ENCODE peak calls at places on chromosomes 3 and 15, in nine cellular contexts. A, T, M, Z, I, B, X, U and N are unnamed samples.

GRCh38 chr3:30643763-30644462 is 37.5 kb downstream of the TGFBR2 start:
- DNase-seq in U (no peak), B (no peak), Z (no peak), A (no peak), I (no peak), X (no peak), T (peak), M (no peak), N (no peak)

GRCh38 chr15:25849431-25849921 is 13.7 kb downstream of the ATP10A start:
- DNase-seq in I (peak), X (no peak), T (no peak), B (peak), U (peak), M (peak), A (peak), Z (no peak), N (peak)

GRCh38 chr3:128613083-128613829 is 37.4 kb downstream of the RPN1 start:
- DNase-seq in M (no peak), X (no peak), U (no peak), A (no peak), Z (no peak), T (no peak), I (no peak), B (no peak), N (no peak)

GRCh38 chr3:30875505-30875904 is 19.0 kb downstream of the GADL1 start:
- DNase-seq in Z (no peak), I (no peak), U (no peak), A (no peak), X (no peak), M (no peak), B (no peak), T (no peak), N (no peak)

GRCh38 chr3:149058199-149058598 is 28.1 kb downstream of the HLTF start:
- DNase-seq in B (no peak), T (no peak), M (no peak), A (no peak), I (no peak), Z (no peak), U (no peak), X (no peak), N (no peak)

GRCh38 chr3:13379191-13379830 is 40.8 kb downstream of the NUP210 start:
- DNase-seq in B (peak), A (no peak), T (no peak), M (no peak), Z (no peak), I (peak), U (peak), X (no peak), N (no peak)

GRCh38 chr3:156293566-156293965 is 173.2 kb downstream of the KCNAB1 start:
- DNase-seq in M (no peak), Z (no peak), B (no peak), I (no peak), T (no peak), U (no peak), X (no peak), A (no peak), N (no peak)

GRCh38 chr3:141561426-141562034 is 74.7 kb downstream of the RASA2 start:
- DNase-seq in Z (peak), I (peak), A (peak), X (peak), T (peak), U (peak), B (peak), M (peak), N (peak)

GRCh38 chr15:59160880-59161593 is 45.6 kb upstream of the LDHAL6B start:
- DNase-seq in M (peak), A (peak), X (peak), T (peak), U (peak), I (peak), Z (no peak), B (peak), N (peak)

GRCh38 chr3:42830437-42831320 is 21.4 kb downstream of the ACKR2 start:
- DNase-seq in Z (peak), X (no peak), A (peak), B (peak), U (peak), I (peak), T (peak), M (peak), N (peak)

GRCh38 chr3:49020335-49021212 is 1.3 kb upstream of the NDUFAF3 start:
- DNase-seq in Z (no peak), A (peak), M (peak), I (no peak), X (peak), U (peak), B (peak), T (peak), N (peak)

GRCh38 chr3:75692061-75692460 is 27.9 kb downstream of the FRG2C start:
- DNase-seq in Z (no peak), U (no peak), A (no peak), T (no peak), M (no peak), B (no peak), X (no peak), I (no peak), N (no peak)

GRCh38 chr3:150114873-150115570 is 144.3 kb upstream of the PFN2 start:
- DNase-seq in A (no peak), Z (no peak), U (peak), M (no peak), T (no peak), I (peak), B (no peak), X (no peak), N (no peak)

GRCh38 chr3:177835917-177836316 is 638.6 kb upstream of the TBL1XR1 start:
- DNase-seq in A (no peak), T (no peak), M (no peak), X (no peak), Z (no peak), I (peak), U (peak), B (no peak), N (no peak)

GRCh38 chr15:56410712-56411111 is 45.5 kb downstream of the TEX9 start:
- DNase-seq in M (no peak), Z (no peak), X (no peak), T (no peak), U (no peak), A (no peak), B (no peak), I (no peak), N (no peak)

GRCh38 chr15:95664435-95664834 is 666.1 kb upstream of the NR2F2 start:
- DNase-seq in M (no peak), T (no peak), I (peak), X (no peak), Z (no peak), U (no peak), B (no peak), A (no peak), N (no peak)

GRCh38 chr3:139292192-139292591 is 51.6 kb upstream of the MRPS22 start:
- DNase-seq in U (peak), X (no peak), M (no peak), T (no peak), Z (no peak), B (no peak), A (no peak), I (no peak), N (no peak)

GRCh38 chr15:28977377-28978010 is 91.7 kb downstream of the APBA2 start:
- DNase-seq in Z (peak), T (no peak), U (peak), B (peak), A (peak), M (no peak), X (no peak), I (peak), N (no peak)

GRCh38 chr15:28978011-28978378 is 92.2 kb downstream of the APBA2 start:
- DNase-seq in M (no peak), B (no peak), T (no peak), Z (no peak), A (no peak), U (no peak), X (no peak), I (no peak), N (no peak)

GRCh38 chr15:28978661-28979060 is 92.9 kb downstream of the APBA2 start:
- DNase-seq in T (no peak), X (no peak), Z (no peak), A (peak), U (no peak), B (no peak), M (no peak), I (no peak), N (no peak)

GRCh38 chr15:28980709-28981350 is 95.1 kb downstream of the APBA2 start:
- DNase-seq in T (no peak), B (no peak), U (no peak), M (no peak), A (no peak), Z (no peak), I (no peak), X (no peak), N (no peak)

DNA sequence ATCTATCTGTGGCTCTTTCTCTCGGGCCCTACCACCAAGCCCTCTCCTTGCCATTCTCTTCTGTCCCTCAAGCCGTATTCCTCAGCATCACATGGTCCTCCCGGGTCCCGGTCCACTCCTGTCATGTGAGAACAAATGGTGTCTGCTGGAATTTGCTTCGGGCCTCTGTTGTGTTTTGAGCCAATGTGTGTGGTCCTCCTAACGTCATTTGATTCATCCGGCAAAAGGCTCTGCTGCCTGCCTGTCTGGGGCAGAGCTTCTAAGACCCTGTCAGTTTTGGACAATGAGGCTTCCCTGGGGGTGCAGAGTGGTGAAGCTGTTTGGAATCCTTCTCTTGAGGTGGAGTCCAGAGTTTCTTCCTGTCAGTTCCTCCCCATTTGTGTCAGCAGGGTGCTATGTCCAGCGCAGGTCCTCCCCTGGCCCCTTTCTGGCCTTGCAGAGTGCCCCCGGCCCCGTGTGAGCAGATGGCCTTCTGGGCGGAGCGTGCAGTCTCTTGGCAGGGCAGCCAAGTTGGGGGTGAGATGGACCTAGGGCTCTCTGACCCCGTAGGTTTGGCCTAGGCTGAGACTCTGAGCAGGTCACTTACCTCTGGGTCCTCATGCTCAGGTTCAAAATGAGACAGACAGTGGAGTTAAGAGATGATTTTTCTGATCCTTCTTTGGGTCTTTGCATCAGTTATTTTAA is 93.6 kb downstream of the APBA2 start:
- DNase-seq in I (no peak), T (no peak), B (no peak), M (no peak), U (no peak), A (peak), X (no peak), Z (no peak), N (no peak)
- TF ChIP-seq EZH2phosphoT487 in I (no peak), T (no peak), B (no peak), M (no peak), U (no peak), A (no peak), X (no peak), Z (no peak), N (no peak)

DNA sequence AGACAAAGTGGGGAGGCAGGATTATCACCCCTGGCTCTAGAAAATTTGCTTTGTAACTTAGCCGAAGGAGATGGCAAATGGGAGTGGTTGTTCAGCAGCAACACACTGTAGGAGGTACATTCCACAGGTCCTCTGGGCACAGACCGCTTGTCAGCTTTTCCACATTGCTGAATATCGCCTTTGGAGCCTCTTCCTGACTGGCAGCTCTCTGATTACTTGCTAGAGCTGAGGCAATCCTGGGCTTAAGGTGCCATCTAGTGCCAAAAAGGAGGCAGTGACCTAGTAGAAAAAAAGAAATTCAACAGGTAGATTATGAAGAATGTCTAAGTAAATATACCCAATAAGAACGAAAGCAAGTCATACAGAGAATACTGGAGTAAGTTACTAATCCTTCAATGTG is 13.1 kb upstream of the SCN5A start:
- DNase-seq in A (peak), U (peak), M (no peak), I (peak), X (peak), T (peak), Z (peak), B (peak), N (peak)
- TF ChIP-seq EZH2phosphoT487 in A (no peak), U (no peak), M (no peak), I (no peak), X (no peak), T (no peak), Z (no peak), B (no peak), N (no peak)

DNA sequence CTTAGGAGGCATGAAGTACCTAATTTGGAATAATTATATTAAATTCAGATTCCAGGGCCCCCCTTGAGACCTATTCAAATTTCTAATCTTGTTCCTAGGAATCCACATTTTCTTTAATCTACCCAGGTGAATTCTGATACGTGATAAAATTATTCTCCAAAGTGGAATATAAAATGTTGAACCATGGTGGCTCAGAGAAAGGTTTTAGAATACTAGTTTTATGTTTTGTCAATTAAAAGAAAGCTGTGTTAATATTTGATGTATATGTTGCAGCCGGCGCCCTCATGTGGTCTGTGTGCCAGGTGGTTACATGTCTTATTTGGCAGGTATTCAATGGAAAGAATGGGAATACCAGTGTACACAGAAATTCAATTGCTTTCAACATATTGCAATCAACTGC is 321.8 kb downstream of the FEZF2 start:
- DNase-seq in U (peak), Z (peak), A (peak), X (no peak), I (no peak), M (peak), T (peak), B (peak), N (peak)
- TF ChIP-seq EZH2phosphoT487 in U (no peak), Z (no peak), A (no peak), X (no peak), I (no peak), M (no peak), T (no peak), B (no peak), N (no peak)

GRCh38 chr3:125958511-125959316 is 10.3 kb upstream of the ROPN1B start:
- DNase-seq in A (no peak), T (no peak), B (no peak), U (peak), X (no peak), M (peak), I (no peak), Z (no peak), N (peak)
- TF ChIP-seq EZH2phosphoT487 in A (no peak), T (no peak), B (no peak), U (no peak), X (no peak), M (no peak), I (no peak), Z (no peak), N (no peak)

GRCh38 chr3:32440481-32441350 is 49.1 kb downstream of the CMTM7 start:
- DNase-seq in A (no peak), I (no peak), X (no peak), T (peak), B (no peak), U (peak), Z (no peak), M (no peak), N (no peak)

GRCh38 chr3:32438596-32439344 is 47.1 kb downstream of the CMTM7 start:
- DNase-seq in U (no peak), I (no peak), B (no peak), M (no peak), X (peak), T (peak), Z (no peak), A (no peak), N (no peak)

GRCh38 chr3:32443471-32443870 is 51.8 kb downstream of the CMTM7 start:
- DNase-seq in X (no peak), T (no peak), I (peak), M (no peak), B (no peak), A (no peak), Z (peak), U (peak), N (no peak)

GRCh38 chr3:32437898-32438297 is 46.2 kb downstream of the CMTM7 start:
- DNase-seq in X (no peak), Z (no peak), U (no peak), A (no peak), B (no peak), M (no peak), I (no peak), T (peak), N (no peak)

DNA sequence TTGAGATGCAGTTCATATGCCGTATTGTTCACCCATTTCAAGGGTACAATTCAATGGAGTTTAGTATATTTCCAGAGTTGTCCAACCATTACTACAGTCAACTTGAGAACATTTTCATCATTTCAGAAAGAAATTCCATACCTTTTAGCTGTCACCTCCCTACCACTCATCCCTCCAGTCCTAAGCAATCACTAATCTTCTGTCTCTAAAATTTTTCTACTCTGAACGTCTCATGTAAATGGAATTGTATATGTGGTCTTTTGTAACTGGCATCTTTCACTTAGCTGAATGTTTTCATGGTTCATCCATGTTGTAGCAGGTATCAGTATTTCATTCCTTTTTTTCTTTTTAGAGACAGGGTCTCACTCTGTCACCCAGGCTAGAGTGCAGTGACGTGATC is 51.1 kb downstream of the CMTM7 start:
- DNase-seq in I (peak), Z (no peak), X (no peak), B (no peak), M (no peak), T (no peak), A (no peak), U (peak), N (no peak)
- TF ChIP-seq EZH2phosphoT487 in I (no peak), Z (no peak), X (no peak), B (no peak), M (no peak), T (no peak), A (no peak), U (no peak), N (no peak)

GRCh38 chr3:52083556-52084087 is 27.3 kb upstream of the DUSP7 start:
- DNase-seq in I (no peak), A (no peak), M (no peak), Z (no peak), B (no peak), X (no peak), U (no peak), T (no peak), N (no peak)
- TF ChIP-seq EZH2phosphoT487 in I (no peak), A (no peak), M (no peak), Z (no peak), B (no peak), X (no peak), U (no peak), T (no peak), N (no peak)

DNA sequence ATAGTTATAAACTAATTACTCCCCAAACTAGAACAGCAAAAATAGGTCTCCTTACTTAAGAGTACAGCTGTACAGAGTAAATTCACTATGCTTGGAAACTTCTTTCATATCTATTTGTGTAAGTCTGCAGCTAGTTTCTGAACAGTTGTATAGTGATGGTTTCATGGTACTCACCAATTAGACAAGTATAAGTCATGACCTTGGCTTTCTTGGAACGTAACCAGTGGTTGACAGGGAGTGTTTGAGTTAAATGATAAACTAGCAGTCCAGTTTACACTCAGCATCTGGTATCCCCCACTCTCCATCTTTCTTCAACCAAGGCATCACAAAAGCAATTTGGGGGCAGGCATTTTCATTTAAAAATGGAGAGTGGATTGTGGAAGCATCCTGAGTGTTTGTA is 25.9 kb downstream of the MME start:
- DNase-seq in A (no peak), T (no peak), U (no peak), X (no peak), Z (no peak), B (no peak), M (no peak), I (no peak), N (no peak)
- TF ChIP-seq EZH2phosphoT487 in A (no peak), T (no peak), U (no peak), X (no peak), Z (no peak), B (no peak), M (no peak), I (no peak), N (no peak)

GRCh38 chr15:99708563-99708962 is 24.7 kb downstream of the LYSMD4 start:
- DNase-seq in Z (peak), A (no peak), X (no peak), I (peak), B (peak), U (peak), T (no peak), M (no peak), N (no peak)
- TF ChIP-seq EZH2phosphoT487 in Z (no peak), A (no peak), X (no peak), I (no peak), B (no peak), U (no peak), T (no peak), M (no peak), N (no peak)

GRCh38 chr3:186209810-186210752 is 101.2 kb upstream of the ETV5 start:
- DNase-seq in Z (no peak), A (peak), T (peak), X (no peak), U (peak), M (peak), B (peak), I (peak), N (peak)
- TF ChIP-seq EZH2phosphoT487 in Z (no peak), A (no peak), T (no peak), X (no peak), U (no peak), M (no peak), B (no peak), I (no peak), N (no peak)